ENCODE peak calls at places on chromosomes 11 and 22, in nine cellular contexts. Q is CD8-positive, alpha-beta memory T cell; L is aorta; M is stimulated activated CD4-positive, alpha-beta T cell treated with anti-CD3 and anti-CD28 coated beads, Interleukin-4, amount 100 ng/mL, for 1 hour; O is Peyer's patch; V is Ammon's horn; U is D721Med; H is CD4-positive, alpha-beta T cell; J is AG09309. Z is an unnamed sample.

GRCh38 chr11:866481-866880 is 23.8 kb downstream of the TSPAN4 start:
- DNase-seq in H (no peak), V (no peak), J (no peak), M (no peak), L (no peak), Q (no peak), U (no peak), O (no peak), Z (no peak)

GRCh38 chr11:125621995-125622394 is 3.0 kb upstream of the CHEK1 start:
- DNase-seq in U (no peak), J (no peak), O (no peak), M (no peak), H (no peak), Q (no peak), V (no peak), L (no peak), Z (no peak)

GRCh38 chr11:106399075-106399500 is 321.6 kb downstream of the AASDHPPT start:
- DNase-seq in U (no peak), O (no peak), H (no peak), M (no peak), Q (no peak), V (no peak), L (peak; percentile 82), J (peak; percentile 100), Z (no peak)

GRCh38 chr22:33049125-33049729 is 9.0 kb downstream of the SYN3 start:
- DNase-seq in J (peak; percentile 34), H (peak; percentile 16), L (peak; percentile 81), Q (peak; percentile 11), U (peak; percentile 35), V (peak; percentile 90), M (peak; percentile 61), O (peak; percentile 59), Z (peak; percentile 30)

GRCh38 chr22:28711820-28712777 is 29.5 kb downstream of the CHEK2 start:
- DNase-seq in O (no peak), M (no peak), Q (no peak), V (no peak), L (no peak), J (peak; percentile 95), U (no peak), H (no peak), Z (no peak)

GRCh38 chr22:48948575-48949170 is 879.0 kb downstream of the BRD1 start:
- DNase-seq in Q (no peak), M (no peak), U (no peak), O (no peak), H (no peak), V (no peak), J (no peak), L (no peak), Z (no peak)

GRCh38 chr22:45458532-45458931 is 44.2 kb upstream of the FBLN1 start:
- DNase-seq in V (no peak), O (peak; percentile 15), L (no peak), H (no peak), Q (no peak), J (no peak), M (no peak), U (no peak), Z (no peak)

GRCh38 chr11:19370100-19370861 is 129.5 kb upstream of the E2F8 start:
- DNase-seq in H (no peak), U (no peak), V (no peak), Q (no peak), L (peak; percentile 57), M (no peak), O (no peak), J (no peak), Z (no peak)

GRCh38 chr22:38657248-38657909 is 941 bp downstream of the CBY1 start:
- DNase-seq in Q (peak; percentile 24), O (no peak), H (peak; percentile 22), M (peak; percentile 22), U (no peak), V (no peak), J (no peak), L (no peak), Z (peak; percentile 55)

GRCh38 chr11:76919887-76920746 is 59.4 kb downstream of the ACER3 start:
- DNase-seq in M (peak; percentile 29), V (peak; percentile 91), Q (peak; percentile 36), J (peak; percentile 70), U (no peak), L (peak; percentile 86), O (peak; percentile 79), H (peak; percentile 11), Z (peak; percentile 50)

GRCh38 chr11:125110996-125111340 is 458 bp downstream of the TMEM218 start:
- DNase-seq in Q (no peak), U (no peak), H (no peak), O (no peak), J (no peak), V (peak; percentile 35), L (no peak), M (no peak), Z (no peak)

GRCh38 chr11:18064450-18065048 is 18.5 kb upstream of the TPH1 start:
- DNase-seq in O (no peak), Q (no peak), J (no peak), L (no peak), H (no peak), M (no peak), U (no peak), V (no peak), Z (no peak)

GRCh38 chr11:75342966-75343870 is 8.2 kb downstream of the ARRB1 start:
- DNase-seq in H (no peak), J (no peak), U (peak; percentile 97), V (no peak), L (peak; percentile 41), O (peak; percentile 63), M (no peak), Q (no peak), Z (no peak)

GRCh38 chr22:43293259-43293658 is 49.9 kb downstream of the SCUBE1 start:
- DNase-seq in J (peak; percentile 49), H (no peak), M (no peak), L (no peak), Q (no peak), V (no peak), U (no peak), O (no peak), Z (no peak)

GRCh38 chr11:79030448-79030847 is 410.4 kb downstream of the TENM4 start:
- DNase-seq in Q (no peak), L (no peak), V (no peak), M (no peak), H (no peak), U (no peak), J (no peak), O (no peak), Z (no peak)

GRCh38 chr11:35398881-35399280 is 20.5 kb downstream of the SLC1A2 start:
- DNase-seq in L (no peak), U (no peak), V (no peak), J (no peak), O (no peak), M (no peak), Q (no peak), H (no peak), Z (no peak)

GRCh38 chr11:2794419-2794795 is 91.2 kb downstream of the CDKN1C start:
- DNase-seq in J (no peak), U (no peak), Q (no peak), O (peak; percentile 34), H (no peak), M (peak; percentile 0), V (no peak), L (peak; percentile 39), Z (peak; percentile 28)

GRCh38 chr22:43837666-43838065 is 24.6 kb downstream of the SULT4A1 start:
- DNase-seq in L (no peak), V (no peak), Q (no peak), H (no peak), O (no peak), U (no peak), J (no peak), M (no peak), Z (no peak)

GRCh38 chr22:36397081-36397766 is 9.5 kb upstream of the MYH9 start:
- DNase-seq in U (no peak), J (no peak), H (no peak), Q (no peak), V (no peak), O (no peak), M (no peak), L (no peak), Z (no peak)

GRCh38 chr11:115207166-115207591 is 297.0 kb downstream of the CADM1 start:
- DNase-seq in V (no peak), U (no peak), Q (no peak), J (no peak), H (no peak), O (no peak), L (no peak), M (no peak), Z (no peak)

Z was measured in activated naive CD8-positive, alpha-beta T cell treated with anti-CD3 and anti-CD28 coated beads, Interleukin-2, amount 10 ng/mL, durations not matched to agents 7 days and 5 days.